ENCODE peak calls at places on chromosomes 4 and X, in four cellular contexts. I is GM10248, N is left lung, O is heart left ventricle. F is an unnamed sample.

GRCh38 chrX:39633293-39633692 is 464.5 kb downstream of the BCOR start:
- DNase-seq in I (no peak), N (no peak), O (no peak), F (no peak)

GRCh38 chrX:7133036-7133412 is 14.5 kb upstream of the STS start:
- DNase-seq in I (no peak), N (no peak), O (peak; percentile 53), F (no peak)

GRCh38 chr4:188439641-188440311 is 300.5 kb downstream of the TRIML1 start:
- DNase-seq in I (no peak), N (no peak), O (peak; percentile 76), F (no peak)

GRCh38 chrX:38636949-38637819 is 75.8 kb downstream of the TSPAN7 start:
- DNase-seq in I (no peak), N (no peak), O (peak; percentile 26), F (no peak)

GRCh38 chrX:70134116-70134477 is 850 bp downstream of the IGBP1 start:
- DNase-seq in I (no peak), N (no peak), O (no peak), F (no peak)

GRCh38 chrX:133335027-133335426 is 80.3 kb downstream of the GPC4 start:
- DNase-seq in I (no peak), N (no peak), O (no peak), F (no peak)

GRCh38 chrX:118779581-118779980 is 44.0 kb upstream of the ZCCHC12 start:
- DNase-seq in I (no peak), N (no peak), O (no peak), F (no peak)

GRCh38 chrX:110418220-110418856 is 59.7 kb downstream of the RTL9 start:
- DNase-seq in I (no peak), N (no peak), O (no peak), F (no peak)

GRCh38 chr4:162497564-162498167 is 333.9 kb upstream of the FSTL5 start:
- DNase-seq in I (peak; percentile 33), N (no peak), O (no peak), F (no peak)

GRCh38 chrX:23756165-23756564 is 13.1 kb upstream of the ACOT9 start:
- DNase-seq in I (peak; percentile 65), N (no peak), O (peak; percentile 46), F (peak; percentile 56)

GRCh38 chr4:128308986-128309385 is 21.4 kb upstream of the PGRMC2 start:
- DNase-seq in I (no peak), N (no peak), O (no peak), F (no peak)

GRCh38 chrX:70169281-70169680 is 8.0 kb upstream of the DGAT2L6 start:
- DNase-seq in I (no peak), N (no peak), O (no peak), F (no peak)

GRCh38 chrX:70762285-70762684 is 146.2 kb downstream of the TEX11 start:
- DNase-seq in I (no peak), N (no peak), O (no peak), F (no peak)

GRCh38 chr4:71694946-71695345 is 88.9 kb downstream of the GC start:
- DNase-seq in I (no peak), N (no peak), O (no peak), F (no peak)

GRCh38 chr4:153151535-153152452 is 52.4 kb upstream of the TRIM2 start:
- DNase-seq in I (peak; percentile 45), N (peak; percentile 91), O (no peak), F (no peak)

GRCh38 chrX:8815460-8816065 is 14.4 kb upstream of the FAM9A start:
- DNase-seq in I (peak; percentile 21), N (no peak), O (no peak), F (no peak)

GRCh38 chr4:140025470-140025869 is 128.5 kb downstream of the MAML3 start:
- DNase-seq in I (no peak), N (no peak), O (no peak), F (no peak)

GRCh38 chrX:154710309-154710708 is 40.6 kb downstream of the GAB3 start:
- DNase-seq in I (no peak), N (no peak), O (no peak), F (no peak)

GRCh38 chr4:127140306-127140705 is 492.5 kb upstream of the INTU start:
- DNase-seq in I (no peak), N (no peak), O (no peak), F (no peak)

GRCh38 chr4:168051526-168051925 is 40.8 kb upstream of the ANXA10 start:
- DNase-seq in I (no peak), N (no peak), O (no peak), F (no peak)

GRCh38 chr4:67746797-67747495 is 7.2 kb downstream of the GNRHR start:
- DNase-seq in I (peak; percentile 20), N (no peak), O (no peak), F (no peak)

GRCh38 chr4:41236508-41236907 is 20.2 kb upstream of the UCHL1 start:
- DNase-seq in I (no peak), N (no peak), O (no peak), F (no peak)

GRCh38 chr4:40718571-40718970 is 31.2 kb upstream of the NSUN7 start:
- DNase-seq in I (no peak), N (no peak), O (no peak), F (no peak)

GRCh38 chrX:78801522-78801921 is 54.0 kb downstream of the LPAR4 start:
- DNase-seq in I (no peak), N (no peak), O (no peak), F (no peak)

GRCh38 chr4:83964996-83965541 is 429.2 kb downstream of the GPAT3 start:
- DNase-seq in I (no peak), N (no peak), O (no peak), F (no peak)

F was measured in psoas muscle.